ENCODE peak calls at places on chromosomes 1 and 21, in seven cellular contexts. A is transverse colon; M is Caco-2; X is CD8-positive, alpha-beta T cell; W is heart left ventricle; P is astrocyte; F is CD4-positive, alpha-beta T cell. T is an unnamed sample. For H3K27me3, the result is how much of the 10 kb centered on the place peaks cover.

GRCh38 chr21:45543710-45544448 is 1.6 kb upstream of the SLC19A1 start:
- DNase-seq in X (no peak), F (no peak), P (no peak), A (no peak), W (peak), M (no peak), T (no peak)

GRCh38 chr21:34129971-34130597 is 56.7 kb downstream of the MRPS6 start:
- DNase-seq in P (peak), X (no peak), M (no peak), A (no peak), F (no peak), W (no peak), T (no peak)

GRCh38 chr1:232767381-232768074 is 37.7 kb upstream of the MAP10 start:
- DNase-seq in F (no peak), X (no peak), W (no peak), A (peak), P (peak), M (no peak), T (peak)

GRCh38 chr1:89690595-89690994 is 57.7 kb downstream of the LRRC8C start:
- DNase-seq in M (no peak), A (no peak), P (no peak), W (no peak), X (no peak), F (no peak), T (no peak)

GRCh38 chr21:32455548-32455947 is 43.0 kb downstream of the EVA1C start:
- DNase-seq in F (no peak), X (no peak), M (no peak), W (no peak), A (no peak), P (no peak), T (no peak)

GRCh38 chr1:7648761-7649384 is 122.2 kb upstream of the VAMP3 start:
- DNase-seq in P (no peak), F (no peak), M (no peak), W (no peak), A (peak), X (no peak), T (no peak)

GRCh38 chr21:45116066-45116465 is 41.7 kb downstream of the ADARB1 start:
- DNase-seq in M (no peak), P (no peak), A (no peak), W (no peak), X (no peak), F (no peak), T (no peak)

GRCh38 chr1:175904808-175905207 is 161.4 kb upstream of the TNR start:
- DNase-seq in P (no peak), A (no peak), M (no peak), X (no peak), F (no peak), W (no peak), T (no peak)

GRCh38 chr1:231460614-231461013 is 38.5 kb upstream of the EGLN1 start:
- DNase-seq in P (peak), W (no peak), M (no peak), A (peak), X (peak), F (peak), T (no peak)

GRCh38 chr1:18635070-18635577 is 4.5 kb downstream of the PAX7 start:
- DNase-seq in F (no peak), X (no peak), M (no peak), W (no peak), A (no peak), P (no peak), T (no peak)

GRCh38 chr1:55010194-55010886 is 11.6 kb downstream of the BSND start:
- DNase-seq in X (no peak), W (no peak), P (no peak), F (no peak), M (no peak), A (no peak), T (no peak)

GRCh38 chr1:233112184-233113008 is 162.0 kb downstream of the NTPCR start:
- DNase-seq in W (no peak), A (no peak), F (no peak), X (no peak), P (peak), M (no peak), T (no peak)

GRCh38 chr1:94919241-94920030 is 7.5 kb downstream of the CNN3 start:
- DNase-seq in A (peak), X (no peak), M (no peak), W (no peak), F (no peak), P (no peak), T (no peak)

GRCh38 chr1:207962716-207963428 is 51.9 kb upstream of the CD34 start:
- DNase-seq in F (no peak), A (peak), X (no peak), P (no peak), W (peak), M (no peak), T (no peak)

GRCh38 chr1:25743164-25744139 is 56.5 kb upstream of the SELENON start:
- DNase-seq in A (peak), M (no peak), F (no peak), W (peak), X (no peak), P (peak), T (no peak)

GRCh38 chr1:41399148-41399795 is 38.0 kb downstream of the FOXO6 start:
- DNase-seq in M (no peak), A (no peak), P (no peak), F (no peak), X (no peak), W (peak), T (no peak)

GRCh38 chr1:46153228-46153627 is 20.8 kb upstream of the PIK3R3 start:
- DNase-seq in F (no peak), P (no peak), X (no peak), W (no peak), A (no peak), M (no peak), T (no peak)

GRCh38 chr1:1989102-1989542 is 14.5 kb downstream of the CFAP74 start:
- DNase-seq in F (no peak), A (no peak), X (no peak), M (no peak), W (peak), P (peak), T (no peak)

GRCh38 chr1:234642428-234642827 is 32.5 kb upstream of the IRF2BP2 start:
- DNase-seq in F (no peak), M (no peak), W (no peak), P (no peak), A (no peak), X (no peak), T (no peak)

GRCh38 chr1:205227584-205228006 is at the start of gene TMCC2:
- DNase-seq in F (peak), P (peak), X (peak), W (peak), M (peak), A (peak), T (peak)

GRCh38 chr1:29183287-29183686 is 1.6 kb upstream of the SRSF4 start:
- DNase-seq in F (no peak), W (no peak), X (no peak), M (no peak), P (no peak), A (no peak), T (no peak)

GRCh38 chr1:201792534-201793305 is 36.2 kb upstream of the IPO9 start:
- DNase-seq in A (peak), F (peak), P (peak), W (peak), M (peak), X (peak), T (peak)

GRCh38 chr1:189669846-189670245 is 807.8 kb downstream of the BRINP3 start:
- DNase-seq in F (no peak), X (no peak), P (peak), W (no peak), A (no peak), M (no peak), T (no peak)

GRCh38 chr1:155022927-155023236 is 10.7 kb downstream of the DCST2 start:
- DNase-seq in P (no peak), X (no peak), M (no peak), F (no peak), W (peak), A (peak), T (no peak)

GRCh38 chr21:18477059-18477458 is 73.5 kb upstream of the TMPRSS15 start:
- DNase-seq in A (no peak), M (no peak), X (no peak), W (no peak), P (no peak), F (no peak), T (no peak)

GRCh38 chr1:35577071-35577998 is 4.2 kb downstream of the TFAP2E start:
- DNase-seq in F (peak), W (no peak), P (no peak), X (peak), M (no peak), A (peak), T (no peak)

GRCh38 chr1:1593834-1594601 is 5.9 kb downstream of the FNDC10 start:
- DNase-seq in A (no peak), M (no peak), X (no peak), F (no peak), W (no peak), P (no peak), T (no peak)

GRCh38 chr1:107058245-107059032 is 2.0 kb downstream of the PRMT6 start:
- DNase-seq in M (no peak), A (no peak), F (no peak), P (no peak), W (no peak), X (no peak), T (no peak)

GRCh38 chr1:30733520-30733919 is 10.1 kb upstream of the MATN1 start:
- DNase-seq in W (no peak), X (no peak), P (no peak), F (no peak), A (no peak), M (no peak), T (no peak)
- H3K27me3 ChIP-seq in W (under half), X (under half), P (under half), F (under half), A (under half), M (under half), T (under half)

GRCh38 chr1:37634554-37635308 is at the start of gene RSPO1:
- DNase-seq in F (no peak), A (peak), X (no peak), P (no peak), W (no peak), M (no peak), T (no peak)
- H3K27me3 ChIP-seq in F (half or more), A (half or more), X (under half), P (half or more), W (half or more), M (under half), T (half or more)

GRCh38 chr1:38730511-38731397 is 128.8 kb downstream of the RRAGC start:
- DNase-seq in X (no peak), F (no peak), W (no peak), P (peak), A (no peak), M (no peak), T (no peak)
- H3K27me3 ChIP-seq in X (under half), F (half or more), W (under half), P (under half), A (under half), M (under half), T (under half)

GRCh38 chr1:10791117-10791951 is 5.1 kb downstream of the CASZ1 start:
- DNase-seq in P (no peak), X (no peak), W (no peak), M (no peak), A (no peak), F (no peak), T (no peak)

GRCh38 chr1:10794724-10795304 is 1.6 kb downstream of the CASZ1 start:
- DNase-seq in A (no peak), F (no peak), P (no peak), X (no peak), M (no peak), W (peak), T (no peak)

GRCh38 chr1:10790155-10790707 is 6.2 kb downstream of the CASZ1 start:
- DNase-seq in A (no peak), F (no peak), X (no peak), W (no peak), M (no peak), P (no peak), T (no peak)

GRCh38 chr1:10795305-10796021 is 983 bp downstream of the CASZ1 start:
- DNase-seq in A (peak), X (no peak), F (no peak), W (no peak), M (no peak), P (no peak), T (no peak)

GRCh38 chr1:10793129-10793651 is 3.3 kb downstream of the CASZ1 start:
- DNase-seq in F (no peak), X (no peak), W (no peak), M (no peak), P (peak), A (peak), T (no peak)
- H3K27me3 ChIP-seq in F (half or more), X (under half), W (under half), M (under half), P (half or more), A (under half), T (half or more)

GRCh38 chr1:10866314-10867091 is 70.1 kb upstream of the CASZ1 start:
- DNase-seq in F (no peak), M (peak), P (peak), A (peak), X (no peak), W (no peak), T (no peak)
- H3K27me3 ChIP-seq in F (under half), M (under half), P (under half), A (under half), X (under half), W (half or more), T (under half)